ENCODE peak calls at places on chromosomes 1 and 21, in ten cellular contexts. One of them, this sample, is unnamed.

GRCh38 chr1:7558481-7558880 is 212.6 kb upstream of the VAMP3 start:
- DNase-seq in choroid plexus epithelial cell: no peak
- DNase-seq in colonic mucosa: no peak
- DNase-seq in GM20000: no peak
- DNase-seq in H9: no peak
- DNase-seq in heart left ventricle: no peak
- DNase-seq in activated B cell treated with CpG ODN at 0.5 μM for 24 hours: no peak
- DNase-seq in foreskin fibroblast: no peak
- DNase-seq in left ventricle myocardium inferior: no peak
- DNase-seq in MCF 10A: no peak
- DNase-seq in this sample: no peak

GRCh38 chr1:16886860-16887605 is 8.7 kb upstream of the RNU1-2 start:
- DNase-seq in GM20000: no peak
- DNase-seq in colonic mucosa: no peak
- DNase-seq in choroid plexus epithelial cell: no peak
- DNase-seq in heart left ventricle: no peak
- DNase-seq in foreskin fibroblast: no peak
- DNase-seq in left ventricle myocardium inferior: no peak
- DNase-seq in H9: no peak
- DNase-seq in activated B cell treated with CpG ODN at 0.5 μM for 24 hours: no peak
- DNase-seq in MCF 10A: no peak
- DNase-seq in this sample: no peak

GRCh38 chr21:16342932-16343331 is 613.1 kb downstream of the USP25 start:
- DNase-seq in colonic mucosa: no peak
- DNase-seq in MCF 10A: no peak
- DNase-seq in left ventricle myocardium inferior: no peak
- DNase-seq in heart left ventricle: no peak
- DNase-seq in H9: no peak
- DNase-seq in GM20000: no peak
- DNase-seq in foreskin fibroblast: no peak
- DNase-seq in activated B cell treated with CpG ODN at 0.5 μM for 24 hours: no peak
- DNase-seq in choroid plexus epithelial cell: no peak
- DNase-seq in this sample: no peak

GRCh38 chr1:172292840-172293239 is 127.6 kb upstream of the C1orf105 start:
- DNase-seq in activated B cell treated with CpG ODN at 0.5 μM for 24 hours: no peak
- DNase-seq in GM20000: no peak
- DNase-seq in left ventricle myocardium inferior: no peak
- DNase-seq in foreskin fibroblast: no peak
- DNase-seq in colonic mucosa: no peak
- DNase-seq in heart left ventricle: no peak
- DNase-seq in MCF 10A: no peak
- DNase-seq in H9: no peak
- DNase-seq in choroid plexus epithelial cell: no peak
- DNase-seq in this sample: no peak

GRCh38 chr1:6941786-6942185 is 156.5 kb downstream of the CAMTA1 start:
- DNase-seq in foreskin fibroblast: no peak
- DNase-seq in MCF 10A: no peak
- DNase-seq in activated B cell treated with CpG ODN at 0.5 μM for 24 hours: no peak
- DNase-seq in colonic mucosa: no peak
- DNase-seq in H9: no peak
- DNase-seq in choroid plexus epithelial cell: no peak
- DNase-seq in GM20000: no peak
- DNase-seq in heart left ventricle: no peak
- DNase-seq in left ventricle myocardium inferior: no peak
- DNase-seq in this sample: no peak

GRCh38 chr1:154556422-154556821 is 2.0 kb downstream of the UBE2Q1 start:
- DNase-seq in foreskin fibroblast: no peak
- DNase-seq in H9: no peak
- DNase-seq in choroid plexus epithelial cell: peak
- DNase-seq in colonic mucosa: no peak
- DNase-seq in GM20000: no peak
- DNase-seq in activated B cell treated with CpG ODN at 0.5 μM for 24 hours: no peak
- DNase-seq in MCF 10A: no peak
- DNase-seq in heart left ventricle: peak
- DNase-seq in left ventricle myocardium inferior: peak
- DNase-seq in this sample: no peak

GRCh38 chr1:231921951-231922350 is 295.4 kb downstream of the DISC1 start:
- DNase-seq in GM20000: no peak
- DNase-seq in colonic mucosa: no peak
- DNase-seq in left ventricle myocardium inferior: no peak
- DNase-seq in H9: no peak
- DNase-seq in activated B cell treated with CpG ODN at 0.5 μM for 24 hours: no peak
- DNase-seq in MCF 10A: no peak
- DNase-seq in foreskin fibroblast: no peak
- DNase-seq in choroid plexus epithelial cell: no peak
- DNase-seq in heart left ventricle: no peak
- DNase-seq in this sample: no peak

GRCh38 chr1:24349891-24350290 is 30.7 kb downstream of the GRHL3 start:
- DNase-seq in foreskin fibroblast: no peak
- DNase-seq in H9: no peak
- DNase-seq in choroid plexus epithelial cell: no peak
- DNase-seq in GM20000: no peak
- DNase-seq in MCF 10A: peak
- DNase-seq in colonic mucosa: no peak
- DNase-seq in heart left ventricle: no peak
- DNase-seq in activated B cell treated with CpG ODN at 0.5 μM for 24 hours: no peak
- DNase-seq in left ventricle myocardium inferior: no peak
- DNase-seq in this sample: no peak

GRCh38 chr1:184022651-184023050 is 14.9 kb downstream of the COLGALT2 start:
- DNase-seq in H9: no peak
- DNase-seq in left ventricle myocardium inferior: peak
- DNase-seq in foreskin fibroblast: peak
- DNase-seq in activated B cell treated with CpG ODN at 0.5 μM for 24 hours: no peak
- DNase-seq in MCF 10A: no peak
- DNase-seq in colonic mucosa: no peak
- DNase-seq in heart left ventricle: peak
- DNase-seq in choroid plexus epithelial cell: no peak
- DNase-seq in GM20000: no peak
- DNase-seq in this sample: no peak

GRCh38 chr1:228216371-228217320 is 8.8 kb downstream of the OBSCN start:
- DNase-seq in GM20000: no peak
- DNase-seq in heart left ventricle: peak
- DNase-seq in activated B cell treated with CpG ODN at 0.5 μM for 24 hours: no peak
- DNase-seq in foreskin fibroblast: no peak
- DNase-seq in left ventricle myocardium inferior: no peak
- DNase-seq in H9: no peak
- DNase-seq in colonic mucosa: peak
- DNase-seq in choroid plexus epithelial cell: no peak
- DNase-seq in MCF 10A: no peak
- DNase-seq in this sample: no peak

GRCh38 chr1:241485554-241485992 is 34.0 kb downstream of the FH start:
- DNase-seq in GM20000: peak
- DNase-seq in left ventricle myocardium inferior: no peak
- DNase-seq in H9: peak
- DNase-seq in MCF 10A: peak
- DNase-seq in choroid plexus epithelial cell: peak
- DNase-seq in activated B cell treated with CpG ODN at 0.5 μM for 24 hours: no peak
- DNase-seq in heart left ventricle: no peak
- DNase-seq in colonic mucosa: no peak
- DNase-seq in foreskin fibroblast: no peak
- DNase-seq in this sample: no peak

GRCh38 chr1:44676484-44677200 is 2.1 kb downstream of the ARMH1 start:
- DNase-seq in choroid plexus epithelial cell: peak
- DNase-seq in colonic mucosa: peak
- DNase-seq in activated B cell treated with CpG ODN at 0.5 μM for 24 hours: no peak
- DNase-seq in MCF 10A: no peak
- DNase-seq in H9: no peak
- DNase-seq in left ventricle myocardium inferior: no peak
- DNase-seq in GM20000: no peak
- DNase-seq in foreskin fibroblast: peak
- DNase-seq in heart left ventricle: no peak
- DNase-seq in this sample: no peak

GRCh38 chr1:74937176-74937575 is 197.0 kb upstream of the LHX8 start:
- DNase-seq in heart left ventricle: no peak
- DNase-seq in activated B cell treated with CpG ODN at 0.5 μM for 24 hours: no peak
- DNase-seq in H9: no peak
- DNase-seq in foreskin fibroblast: no peak
- DNase-seq in colonic mucosa: no peak
- DNase-seq in MCF 10A: peak
- DNase-seq in GM20000: no peak
- DNase-seq in choroid plexus epithelial cell: no peak
- DNase-seq in left ventricle myocardium inferior: no peak
- DNase-seq in this sample: no peak

GRCh38 chr1:225670806-225671733 is 18.1 kb upstream of the ENAH start:
- DNase-seq in colonic mucosa: no peak
- DNase-seq in H9: no peak
- DNase-seq in foreskin fibroblast: no peak
- DNase-seq in left ventricle myocardium inferior: no peak
- DNase-seq in choroid plexus epithelial cell: no peak
- DNase-seq in GM20000: no peak
- DNase-seq in heart left ventricle: no peak
- DNase-seq in activated B cell treated with CpG ODN at 0.5 μM for 24 hours: no peak
- DNase-seq in MCF 10A: peak
- DNase-seq in this sample: no peak

GRCh38 chr1:230424440-230425251 is 1.5 kb downstream of the PGBD5 start:
- DNase-seq in activated B cell treated with CpG ODN at 0.5 μM for 24 hours: no peak
- DNase-seq in heart left ventricle: no peak
- DNase-seq in GM20000: no peak
- DNase-seq in MCF 10A: peak
- DNase-seq in H9: peak
- DNase-seq in foreskin fibroblast: no peak
- DNase-seq in colonic mucosa: peak
- DNase-seq in choroid plexus epithelial cell: no peak
- DNase-seq in left ventricle myocardium inferior: no peak
- DNase-seq in this sample: peak

GRCh38 chr1:68051475-68051874 is 1.0 kb upstream of the DIRAS3 start:
- DNase-seq in heart left ventricle: peak
- DNase-seq in choroid plexus epithelial cell: peak
- DNase-seq in GM20000: no peak
- DNase-seq in colonic mucosa: peak
- DNase-seq in foreskin fibroblast: peak
- DNase-seq in H9: peak
- DNase-seq in activated B cell treated with CpG ODN at 0.5 μM for 24 hours: no peak
- DNase-seq in MCF 10A: no peak
- DNase-seq in left ventricle myocardium inferior: peak
- DNase-seq in this sample: peak

GRCh38 chr1:233972951-233973635 is 68.6 kb downstream of the SLC35F3 start:
- DNase-seq in heart left ventricle: no peak
- DNase-seq in choroid plexus epithelial cell: no peak
- DNase-seq in activated B cell treated with CpG ODN at 0.5 μM for 24 hours: no peak
- DNase-seq in GM20000: no peak
- DNase-seq in foreskin fibroblast: no peak
- DNase-seq in H9: no peak
- DNase-seq in colonic mucosa: no peak
- DNase-seq in left ventricle myocardium inferior: no peak
- DNase-seq in MCF 10A: peak
- DNase-seq in this sample: no peak

GRCh38 chr1:177302365-177303044 is 131.7 kb downstream of the BRINP2 start:
- DNase-seq in left ventricle myocardium inferior: peak
- DNase-seq in MCF 10A: no peak
- DNase-seq in heart left ventricle: peak
- DNase-seq in foreskin fibroblast: no peak
- DNase-seq in colonic mucosa: no peak
- DNase-seq in H9: no peak
- DNase-seq in activated B cell treated with CpG ODN at 0.5 μM for 24 hours: no peak
- DNase-seq in choroid plexus epithelial cell: no peak
- DNase-seq in GM20000: no peak
- DNase-seq in this sample: no peak

GRCh38 chr1:178169649-178170048 is 75.7 kb downstream of the RASAL2 start:
- DNase-seq in colonic mucosa: no peak
- DNase-seq in choroid plexus epithelial cell: no peak
- DNase-seq in heart left ventricle: no peak
- DNase-seq in left ventricle myocardium inferior: no peak
- DNase-seq in MCF 10A: no peak
- DNase-seq in foreskin fibroblast: no peak
- DNase-seq in GM20000: no peak
- DNase-seq in activated B cell treated with CpG ODN at 0.5 μM for 24 hours: no peak
- DNase-seq in H9: no peak
- DNase-seq in this sample: no peak

GRCh38 chr1:21165076-21165475 is 11.6 kb downstream of the EIF4G3 start:
- DNase-seq in activated B cell treated with CpG ODN at 0.5 μM for 24 hours: no peak
- DNase-seq in MCF 10A: peak
- DNase-seq in foreskin fibroblast: no peak
- DNase-seq in left ventricle myocardium inferior: no peak
- DNase-seq in choroid plexus epithelial cell: no peak
- DNase-seq in colonic mucosa: no peak
- DNase-seq in H9: no peak
- DNase-seq in GM20000: no peak
- DNase-seq in heart left ventricle: no peak
- DNase-seq in this sample: no peak

GRCh38 chr1:19764848-19765247 is 34.9 kb downstream of the TMCO4 start:
- DNase-seq in left ventricle myocardium inferior: no peak
- DNase-seq in activated B cell treated with CpG ODN at 0.5 μM for 24 hours: no peak
- DNase-seq in MCF 10A: no peak
- DNase-seq in H9: no peak
- DNase-seq in heart left ventricle: no peak
- DNase-seq in colonic mucosa: no peak
- DNase-seq in choroid plexus epithelial cell: peak
- DNase-seq in foreskin fibroblast: no peak
- DNase-seq in GM20000: no peak
- DNase-seq in this sample: no peak

GRCh38 chr1:40059292-40059959 is 18.9 kb downstream of the CAP1 start:
- DNase-seq in choroid plexus epithelial cell: peak
- DNase-seq in GM20000: no peak
- DNase-seq in left ventricle myocardium inferior: no peak
- DNase-seq in activated B cell treated with CpG ODN at 0.5 μM for 24 hours: no peak
- DNase-seq in H9: peak
- DNase-seq in colonic mucosa: no peak
- DNase-seq in foreskin fibroblast: peak
- DNase-seq in heart left ventricle: no peak
- DNase-seq in MCF 10A: peak
- DNase-seq in this sample: peak
- TF ChIP-seq CTCF in choroid plexus epithelial cell: peak
- TF ChIP-seq CTCF in GM20000: no peak
- TF ChIP-seq CTCF in left ventricle myocardium inferior: no peak
- TF ChIP-seq CTCF in activated B cell treated with CpG ODN at 0.5 μM for 24 hours: no peak
- TF ChIP-seq CTCF in H9: peak
- TF ChIP-seq CTCF in colonic mucosa: no peak
- TF ChIP-seq CTCF in foreskin fibroblast: no peak
- TF ChIP-seq CTCF in heart left ventricle: no peak
- TF ChIP-seq CTCF in MCF 10A: no peak
- TF ChIP-seq CTCF in this sample: no peak

GRCh38 chr1:30845891-30846290 is 62.7 kb downstream of the SDC3 start:
- DNase-seq in foreskin fibroblast: no peak
- DNase-seq in left ventricle myocardium inferior: no peak
- DNase-seq in MCF 10A: no peak
- DNase-seq in heart left ventricle: no peak
- DNase-seq in H9: peak
- DNase-seq in choroid plexus epithelial cell: no peak
- DNase-seq in colonic mucosa: no peak
- DNase-seq in GM20000: no peak
- DNase-seq in activated B cell treated with CpG ODN at 0.5 μM for 24 hours: no peak
- DNase-seq in this sample: no peak
- TF ChIP-seq CTCF in foreskin fibroblast: no peak
- TF ChIP-seq CTCF in left ventricle myocardium inferior: no peak
- TF ChIP-seq CTCF in MCF 10A: no peak
- TF ChIP-seq CTCF in heart left ventricle: no peak
- TF ChIP-seq CTCF in H9: peak
- TF ChIP-seq CTCF in choroid plexus epithelial cell: no peak
- TF ChIP-seq CTCF in colonic mucosa: no peak
- TF ChIP-seq CTCF in GM20000: no peak
- TF ChIP-seq CTCF in activated B cell treated with CpG ODN at 0.5 μM for 24 hours: no peak
- TF ChIP-seq CTCF in this sample: no peak

GRCh38 chr1:38615680-38616079 is 243.9 kb downstream of the RRAGC start:
- DNase-seq in activated B cell treated with CpG ODN at 0.5 μM for 24 hours: no peak
- DNase-seq in MCF 10A: peak
- DNase-seq in H9: no peak
- DNase-seq in left ventricle myocardium inferior: no peak
- DNase-seq in foreskin fibroblast: no peak
- DNase-seq in heart left ventricle: no peak
- DNase-seq in choroid plexus epithelial cell: peak
- DNase-seq in colonic mucosa: no peak
- DNase-seq in GM20000: no peak
- DNase-seq in this sample: no peak
- TF ChIP-seq CTCF in activated B cell treated with CpG ODN at 0.5 μM for 24 hours: no peak
- TF ChIP-seq CTCF in MCF 10A: peak
- TF ChIP-seq CTCF in H9: peak
- TF ChIP-seq CTCF in left ventricle myocardium inferior: no peak
- TF ChIP-seq CTCF in foreskin fibroblast: no peak
- TF ChIP-seq CTCF in heart left ventricle: no peak
- TF ChIP-seq CTCF in choroid plexus epithelial cell: peak
- TF ChIP-seq CTCF in colonic mucosa: no peak
- TF ChIP-seq CTCF in GM20000: no peak
- TF ChIP-seq CTCF in this sample: no peak

GRCh38 chr21:25895565-25896205 is 160.9 kb downstream of the GABPA start:
- DNase-seq in H9: no peak
- DNase-seq in choroid plexus epithelial cell: peak
- DNase-seq in heart left ventricle: no peak
- DNase-seq in foreskin fibroblast: peak
- DNase-seq in colonic mucosa: no peak
- DNase-seq in GM20000: peak
- DNase-seq in MCF 10A: peak
- DNase-seq in left ventricle myocardium inferior: no peak
- DNase-seq in activated B cell treated with CpG ODN at 0.5 μM for 24 hours: no peak
- DNase-seq in this sample: no peak
- TF ChIP-seq CTCF in H9: peak
- TF ChIP-seq CTCF in choroid plexus epithelial cell: peak
- TF ChIP-seq CTCF in heart left ventricle: peak
- TF ChIP-seq CTCF in foreskin fibroblast: peak
- TF ChIP-seq CTCF in colonic mucosa: peak
- TF ChIP-seq CTCF in GM20000: no peak
- TF ChIP-seq CTCF in MCF 10A: peak
- TF ChIP-seq CTCF in left ventricle myocardium inferior: peak
- TF ChIP-seq CTCF in activated B cell treated with CpG ODN at 0.5 μM for 24 hours: no peak
- TF ChIP-seq CTCF in this sample: peak

This sample was measured in endothelial cell.